ENCODE peak calls at places on chromosomes 2 and 18, in six cellular contexts. One of them, this sample, is unnamed.

GRCh38 chr2:47620717-47621437 is 162.1 kb upstream of the MSH6 start:
- DNase-seq in AG09319: no peak
- DNase-seq in right lobe of liver: no peak
- DNase-seq in AG04450: no peak
- DNase-seq in Panc1: no peak
- DNase-seq in right atrium auricular region: no peak
- DNase-seq in this sample: no peak

GRCh38 chr2:120486946-120487345 is 141.0 kb downstream of the INHBB start:
- DNase-seq in AG09319: no peak
- DNase-seq in right lobe of liver: peak
- DNase-seq in AG04450: no peak
- DNase-seq in Panc1: no peak
- DNase-seq in right atrium auricular region: no peak
- DNase-seq in this sample: no peak

GRCh38 chr2:227163445-227163997 is 484 bp downstream of the COL4A4 start:
- DNase-seq in AG09319: no peak
- DNase-seq in right lobe of liver: no peak
- DNase-seq in AG04450: no peak
- DNase-seq in Panc1: no peak
- DNase-seq in right atrium auricular region: no peak
- DNase-seq in this sample: no peak

GRCh38 chr2:46487667-46488333 is 8.4 kb downstream of the TMEM247 start:
- DNase-seq in AG09319: peak
- DNase-seq in right lobe of liver: peak
- DNase-seq in AG04450: peak
- DNase-seq in Panc1: peak
- DNase-seq in right atrium auricular region: peak
- DNase-seq in this sample: no peak

GRCh38 chr18:26516964-26517363 is 31.4 kb downstream of the KCTD1 start:
- DNase-seq in AG09319: no peak
- DNase-seq in right lobe of liver: no peak
- DNase-seq in AG04450: no peak
- DNase-seq in Panc1: no peak
- DNase-seq in right atrium auricular region: no peak
- DNase-seq in this sample: no peak

GRCh38 chr18:46632401-46633089 is 24.5 kb downstream of the LOXHD1 start:
- DNase-seq in AG09319: no peak
- DNase-seq in right lobe of liver: no peak
- DNase-seq in AG04450: no peak
- DNase-seq in Panc1: peak
- DNase-seq in right atrium auricular region: peak
- DNase-seq in this sample: no peak

GRCh38 chr2:238479847-238480246 is 53.1 kb downstream of the ASB1 start:
- DNase-seq in AG09319: no peak
- DNase-seq in right lobe of liver: no peak
- DNase-seq in AG04450: no peak
- DNase-seq in Panc1: no peak
- DNase-seq in right atrium auricular region: no peak
- DNase-seq in this sample: no peak

GRCh38 chr2:239380831-239381708 is 19.8 kb downstream of the HDAC4 start:
- DNase-seq in AG09319: no peak
- DNase-seq in right lobe of liver: peak
- DNase-seq in AG04450: no peak
- DNase-seq in Panc1: no peak
- DNase-seq in right atrium auricular region: no peak
- DNase-seq in this sample: no peak

GRCh38 chr18:37435996-37436395 is 129.6 kb downstream of the CELF4 start:
- DNase-seq in AG09319: no peak
- DNase-seq in right lobe of liver: no peak
- DNase-seq in AG04450: no peak
- DNase-seq in Panc1: no peak
- DNase-seq in right atrium auricular region: no peak
- DNase-seq in this sample: no peak

GRCh38 chr2:42969231-42970150 is 177.1 kb upstream of the HAAO start:
- DNase-seq in AG09319: peak
- DNase-seq in right lobe of liver: no peak
- DNase-seq in AG04450: no peak
- DNase-seq in Panc1: no peak
- DNase-seq in right atrium auricular region: no peak
- DNase-seq in this sample: no peak

GRCh38 chr18:27808678-27809077 is 368.3 kb downstream of the CDH2 start:
- DNase-seq in AG09319: no peak
- DNase-seq in right lobe of liver: no peak
- DNase-seq in AG04450: no peak
- DNase-seq in Panc1: no peak
- DNase-seq in right atrium auricular region: no peak
- DNase-seq in this sample: no peak

GRCh38 chr2:239803102-239803763 is 221.9 kb downstream of the NDUFA10 start:
- DNase-seq in AG09319: no peak
- DNase-seq in right lobe of liver: no peak
- DNase-seq in AG04450: no peak
- DNase-seq in Panc1: no peak
- DNase-seq in right atrium auricular region: peak
- DNase-seq in this sample: no peak

GRCh38 chr18:59270689-59271257 is 2.5 kb downstream of the RAX start:
- DNase-seq in AG09319: no peak
- DNase-seq in right lobe of liver: no peak
- DNase-seq in AG04450: no peak
- DNase-seq in Panc1: no peak
- DNase-seq in right atrium auricular region: no peak
- DNase-seq in this sample: no peak

GRCh38 chr2:43877782-43878464 is 39.2 kb downstream of the ABCG8 start:
- DNase-seq in AG09319: peak
- DNase-seq in right lobe of liver: peak
- DNase-seq in AG04450: peak
- DNase-seq in Panc1: peak
- DNase-seq in right atrium auricular region: no peak
- DNase-seq in this sample: peak

GRCh38 chr2:9820020-9820973 is 23.0 kb upstream of the TAF1B start:
- DNase-seq in AG09319: no peak
- DNase-seq in right lobe of liver: no peak
- DNase-seq in AG04450: no peak
- DNase-seq in Panc1: no peak
- DNase-seq in right atrium auricular region: peak
- DNase-seq in this sample: no peak

GRCh38 chr18:63447066-63447465 is 24.8 kb upstream of the VPS4B start:
- DNase-seq in AG09319: no peak
- DNase-seq in right lobe of liver: no peak
- DNase-seq in AG04450: no peak
- DNase-seq in Panc1: no peak
- DNase-seq in right atrium auricular region: no peak
- DNase-seq in this sample: no peak

GRCh38 chr2:63789318-63790051 is 52.2 kb upstream of the UGP2 start:
- DNase-seq in AG09319: peak
- DNase-seq in right lobe of liver: no peak
- DNase-seq in AG04450: no peak
- DNase-seq in Panc1: no peak
- DNase-seq in right atrium auricular region: no peak
- DNase-seq in this sample: no peak

GRCh38 chr2:109164739-109165221 is 35.8 kb downstream of the SH3RF3 start:
- DNase-seq in AG09319: peak
- DNase-seq in right lobe of liver: no peak
- DNase-seq in AG04450: no peak
- DNase-seq in Panc1: no peak
- DNase-seq in right atrium auricular region: peak
- DNase-seq in this sample: no peak

GRCh38 chr2:204892506-204893255 is 347.4 kb downstream of the PARD3B start:
- DNase-seq in AG09319: no peak
- DNase-seq in right lobe of liver: no peak
- DNase-seq in AG04450: no peak
- DNase-seq in Panc1: no peak
- DNase-seq in right atrium auricular region: no peak
- DNase-seq in this sample: no peak

GRCh38 chr2:20198001-20198400 is 26.9 kb downstream of the SDC1 start:
- DNase-seq in AG09319: no peak
- DNase-seq in right lobe of liver: peak
- DNase-seq in AG04450: no peak
- DNase-seq in Panc1: no peak
- DNase-seq in right atrium auricular region: no peak
- DNase-seq in this sample: no peak

GRCh38 chr18:36850527-36851201 is 21.7 kb downstream of the KIAA1328 start:
- DNase-seq in AG09319: no peak
- DNase-seq in right lobe of liver: no peak
- DNase-seq in AG04450: peak
- DNase-seq in Panc1: no peak
- DNase-seq in right atrium auricular region: no peak
- DNase-seq in this sample: no peak

GRCh38 chr2:72035518-72036172 is 112.0 kb downstream of the CYP26B1 start:
- DNase-seq in AG09319: no peak
- DNase-seq in right lobe of liver: no peak
- DNase-seq in AG04450: no peak
- DNase-seq in Panc1: no peak
- DNase-seq in right atrium auricular region: peak
- DNase-seq in this sample: no peak

GRCh38 chr2:236661064-236661761 is 91.6 kb downstream of the ACKR3 start:
- DNase-seq in AG09319: no peak
- DNase-seq in right lobe of liver: no peak
- DNase-seq in AG04450: no peak
- DNase-seq in Panc1: no peak
- DNase-seq in right atrium auricular region: peak
- DNase-seq in this sample: no peak

GRCh38 chr2:96207073-96207777 is 1.4 kb downstream of the STARD7 start:
- DNase-seq in AG09319: no peak
- DNase-seq in right lobe of liver: no peak
- DNase-seq in AG04450: no peak
- DNase-seq in Panc1: no peak
- DNase-seq in right atrium auricular region: no peak
- DNase-seq in this sample: no peak

GRCh38 chr2:95174031-95174430 is 8.4 kb downstream of the ZNF2 start:
- DNase-seq in AG09319: no peak
- DNase-seq in right lobe of liver: no peak
- DNase-seq in AG04450: no peak
- DNase-seq in Panc1: no peak
- DNase-seq in right atrium auricular region: no peak
- DNase-seq in this sample: no peak

GRCh38 chr2:95185197-95185596 is 19.6 kb downstream of the ZNF2 start:
- DNase-seq in AG09319: no peak
- DNase-seq in right lobe of liver: no peak
- DNase-seq in AG04450: no peak
- DNase-seq in Panc1: no peak
- DNase-seq in right atrium auricular region: no peak
- DNase-seq in this sample: no peak

GRCh38 chr2:95181774-95182173 is 16.2 kb downstream of the ZNF2 start:
- DNase-seq in AG09319: no peak
- DNase-seq in right lobe of liver: no peak
- DNase-seq in AG04450: no peak
- DNase-seq in Panc1: no peak
- DNase-seq in right atrium auricular region: no peak
- DNase-seq in this sample: no peak

GRCh38 chr2:95179451-95179850 is 13.8 kb downstream of the ZNF2 start:
- DNase-seq in AG09319: no peak
- DNase-seq in right lobe of liver: no peak
- DNase-seq in AG04450: no peak
- DNase-seq in Panc1: no peak
- DNase-seq in right atrium auricular region: no peak
- DNase-seq in this sample: no peak
- TF ChIP-seq CTCF in AG09319: no peak
- TF ChIP-seq CTCF in right lobe of liver: no peak
- TF ChIP-seq CTCF in AG04450: no peak
- TF ChIP-seq CTCF in Panc1: no peak
- TF ChIP-seq CTCF in right atrium auricular region: no peak
- TF ChIP-seq CTCF in this sample: no peak

GRCh38 chr18:22398464-22398863 is 19.3 kb downstream of the CTAGE1 start:
- DNase-seq in AG09319: no peak
- DNase-seq in right lobe of liver: no peak
- DNase-seq in AG04450: no peak
- DNase-seq in Panc1: no peak
- DNase-seq in right atrium auricular region: no peak
- DNase-seq in this sample: no peak
- TF ChIP-seq CTCF in AG09319: no peak
- TF ChIP-seq CTCF in right lobe of liver: no peak
- TF ChIP-seq CTCF in AG04450: no peak
- TF ChIP-seq CTCF in Panc1: no peak
- TF ChIP-seq CTCF in right atrium auricular region: no peak
- TF ChIP-seq CTCF in this sample: no peak

DNA sequence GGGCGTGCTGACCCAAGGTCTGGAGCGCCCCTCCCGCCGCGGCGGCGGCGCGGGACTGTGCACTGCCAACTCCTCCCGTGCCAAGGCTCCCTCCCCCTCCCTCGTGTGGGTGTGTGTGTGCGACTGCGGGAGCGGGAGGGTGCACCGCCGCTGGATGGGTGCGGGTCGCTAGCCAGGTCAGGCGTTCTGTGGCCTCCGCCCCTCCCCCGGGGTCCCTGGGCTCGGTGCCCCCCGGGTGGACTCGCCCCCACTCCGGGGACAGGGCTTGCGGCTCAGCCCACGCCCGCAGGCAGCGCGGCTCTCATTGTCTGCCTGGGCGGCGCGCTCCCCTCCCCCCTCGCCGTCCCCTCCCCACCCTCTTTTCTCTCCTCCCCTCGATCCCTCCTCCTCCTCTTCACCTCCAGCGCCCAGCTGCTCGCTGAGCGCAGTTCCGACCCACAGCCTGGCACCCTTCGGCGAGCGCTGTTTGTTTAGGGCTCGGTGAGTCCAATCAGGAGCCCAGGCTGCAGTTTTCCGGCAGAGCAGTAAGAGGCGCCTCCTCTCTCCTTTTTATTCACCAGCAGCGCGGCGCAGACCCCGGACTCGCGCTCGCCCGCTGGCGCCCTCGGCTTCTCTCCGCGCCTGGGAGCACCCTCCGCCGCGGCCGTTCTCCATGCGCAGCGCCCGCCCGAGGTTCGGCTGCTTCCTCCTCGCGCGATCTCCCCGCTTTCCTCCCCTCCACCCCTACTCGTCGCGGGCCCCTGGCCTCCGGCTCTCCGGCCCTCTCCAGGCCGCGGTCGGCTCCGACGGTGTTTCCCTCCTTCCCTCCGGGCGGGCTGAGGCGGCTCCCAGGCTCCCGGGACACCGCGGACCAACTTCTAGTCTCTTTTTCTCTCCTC is at the start of gene GATA6:
- DNase-seq in AG09319: peak
- DNase-seq in right lobe of liver: peak
- DNase-seq in AG04450: peak
- DNase-seq in Panc1: peak
- DNase-seq in right atrium auricular region: peak
- DNase-seq in this sample: peak
- TF ChIP-seq CTCF in AG09319: peak
- TF ChIP-seq CTCF in right lobe of liver: peak
- TF ChIP-seq CTCF in AG04450: peak
- TF ChIP-seq CTCF in Panc1: peak
- TF ChIP-seq CTCF in right atrium auricular region: peak
- TF ChIP-seq CTCF in this sample: peak

GRCh38 chr2:45284621-45284995 is 275.4 kb upstream of the SIX2 start:
- DNase-seq in AG09319: no peak
- DNase-seq in right lobe of liver: no peak
- DNase-seq in AG04450: no peak
- DNase-seq in Panc1: no peak
- DNase-seq in right atrium auricular region: no peak
- DNase-seq in this sample: no peak
- TF ChIP-seq CTCF in AG09319: no peak
- TF ChIP-seq CTCF in right lobe of liver: no peak
- TF ChIP-seq CTCF in AG04450: no peak
- TF ChIP-seq CTCF in Panc1: no peak
- TF ChIP-seq CTCF in right atrium auricular region: no peak
- TF ChIP-seq CTCF in this sample: no peak

GRCh38 chr18:77116201-77117080 is 16.1 kb downstream of the MBP start:
- DNase-seq in AG09319: no peak
- DNase-seq in right lobe of liver: no peak
- DNase-seq in AG04450: no peak
- DNase-seq in Panc1: no peak
- DNase-seq in right atrium auricular region: no peak
- DNase-seq in this sample: no peak
- TF ChIP-seq CTCF in AG09319: no peak
- TF ChIP-seq CTCF in right lobe of liver: no peak
- TF ChIP-seq CTCF in AG04450: no peak
- TF ChIP-seq CTCF in Panc1: no peak
- TF ChIP-seq CTCF in right atrium auricular region: no peak
- TF ChIP-seq CTCF in this sample: no peak